ENCODE peak calls at places on chromosomes 5 and 9, in nine cellular contexts. P is neural progenitor cell, V is H1, A is GM23248, F is K562, E is mammary epithelial cell, Z is fibroblast of lung, I is astrocyte, B is hepatocyte. S is an unnamed sample. For H3K9me3, the result is how much of the 10 kb centered on the place peaks cover.

GRCh38 chr5:169950333-169950732 is 30.0 kb downstream of the INSYN2B start:
- DNase-seq in A (no peak), F (no peak), E (no peak), B (no peak), Z (no peak), P (no peak), V (no peak), I (no peak), S (no peak)

GRCh38 chr9:132042324-132042723 is 37.3 kb downstream of the MED27 start:
- DNase-seq in P (no peak), Z (peak), V (no peak), I (peak), F (peak), E (peak), A (peak), B (no peak), S (peak)

GRCh38 chr9:107039546-107039945 is 176.6 kb downstream of the ZNF462 start:
- DNase-seq in V (no peak), A (peak), I (peak), F (no peak), P (no peak), E (peak), B (no peak), Z (peak), S (peak)

GRCh38 chr5:145101246-145101645 is 733.9 kb downstream of the PRELID2 start:
- DNase-seq in P (peak), F (no peak), Z (no peak), I (no peak), B (peak), E (no peak), V (no peak), A (peak), S (peak)

GRCh38 chr5:63894690-63895089 is 67.6 kb downstream of the HTR1A start:
- DNase-seq in A (no peak), Z (no peak), V (no peak), B (no peak), F (no peak), I (no peak), E (no peak), P (no peak), S (no peak)

GRCh38 chr5:177426566-177427210 is at the start of gene GRK6:
- DNase-seq in P (no peak), A (peak), Z (no peak), I (no peak), E (peak), V (no peak), F (peak), B (peak), S (peak)

GRCh38 chr9:93918071-93918470 is 37.1 kb downstream of the BARX1 start:
- DNase-seq in A (no peak), B (no peak), Z (no peak), E (no peak), F (no peak), I (no peak), P (no peak), V (no peak), S (no peak)

GRCh38 chr9:70852711-70853240 is 268.6 kb downstream of the TRPM3 start:
- DNase-seq in F (no peak), P (no peak), A (no peak), I (no peak), Z (no peak), B (no peak), E (no peak), V (no peak), S (no peak)

GRCh38 chr5:123089971-123090640 is 1.1 kb downstream of the PRDM6 start:
- DNase-seq in Z (peak), V (no peak), I (no peak), F (peak), A (peak), B (peak), P (peak), E (no peak), S (no peak)

GRCh38 chr9:132989014-132989310 is 10.5 kb downstream of the GFI1B start:
- DNase-seq in F (no peak), A (no peak), I (no peak), P (no peak), E (no peak), Z (no peak), B (no peak), V (no peak), S (no peak)

GRCh38 chr5:77390795-77391194 is 101.3 kb downstream of the WDR41 start:
- DNase-seq in V (no peak), B (no peak), P (no peak), F (no peak), I (peak), E (peak), A (peak), Z (peak), S (no peak)

GRCh38 chr5:127425868-127426267 is 91.6 kb upstream of the PRRC1 start:
- DNase-seq in P (no peak), F (no peak), E (no peak), V (no peak), Z (no peak), A (no peak), B (no peak), I (no peak), S (no peak)

GRCh38 chr9:75683591-75683990 is 206.9 kb upstream of the PCSK5 start:
- DNase-seq in Z (peak), V (no peak), I (peak), A (no peak), P (no peak), F (no peak), E (peak), B (no peak), S (no peak)

GRCh38 chr5:81856948-81857928 is 106.3 kb upstream of the SSBP2 start:
- DNase-seq in F (peak), V (no peak), A (peak), I (no peak), P (peak), Z (peak), E (peak), B (peak), S (peak)

GRCh38 chr5:122029818-122030217 is 48.2 kb downstream of the LOX start:
- DNase-seq in B (no peak), F (no peak), P (no peak), I (no peak), Z (no peak), E (no peak), V (no peak), A (no peak), S (no peak)

GRCh38 chr9:133545494-133546286 is 11.2 kb downstream of the ADAMTSL2 start:
- DNase-seq in B (no peak), Z (no peak), A (no peak), I (no peak), V (no peak), F (no peak), P (no peak), E (no peak), S (no peak)

GRCh38 chr9:16316911-16317817 is 553.3 kb downstream of the BNC2 start:
- DNase-seq in Z (no peak), V (no peak), P (no peak), E (no peak), I (no peak), B (no peak), A (no peak), F (no peak), S (no peak)

GRCh38 chr9:78122631-78123030 is 91.0 kb upstream of the GNAQ start:
- DNase-seq in B (no peak), E (peak), A (peak), F (peak), V (no peak), P (no peak), Z (peak), I (no peak), S (no peak)

GRCh38 chr5:158170060-158170459 is 311.1 kb upstream of the CLINT1 start:
- DNase-seq in I (no peak), A (no peak), E (no peak), V (no peak), F (no peak), P (no peak), B (peak), Z (no peak), S (no peak)

GRCh38 chr9:93171261-93171660 is 12.7 kb upstream of the WNK2 start:
- DNase-seq in P (no peak), A (no peak), Z (no peak), E (no peak), V (no peak), I (no peak), B (no peak), F (peak), S (no peak)

GRCh38 chr5:113232667-113233066 is 202.1 kb downstream of the TSSK1B start:
- DNase-seq in A (peak), I (peak), E (no peak), F (no peak), V (no peak), B (no peak), P (no peak), Z (peak), S (no peak)

GRCh38 chr9:130041648-130042405 is 1.2 kb downstream of the FNBP1 start:
- DNase-seq in P (peak), E (peak), V (no peak), I (no peak), F (no peak), Z (peak), A (peak), B (peak), S (no peak)

GRCh38 chr5:158847772-158848171 is 251.9 kb downstream of the EBF1 start:
- DNase-seq in Z (no peak), E (no peak), I (no peak), B (no peak), A (no peak), V (no peak), F (no peak), P (no peak), S (no peak)

GRCh38 chr9:112180387-112180881 is 5.3 kb upstream of the SUSD1 start:
- DNase-seq in F (peak), V (no peak), P (no peak), B (peak), Z (peak), A (peak), E (peak), I (peak), S (no peak)

GRCh38 chr9:19138084-19138483 is 10.8 kb upstream of the PLIN2 start:
- DNase-seq in Z (peak), I (peak), A (no peak), P (no peak), F (no peak), B (no peak), E (no peak), V (no peak), S (no peak)

GRCh38 chr9:995776-996175 is 19.3 kb downstream of the DMRT3 start:
- DNase-seq in V (no peak), I (peak), F (no peak), P (no peak), B (no peak), Z (peak), E (peak), A (peak), S (no peak)

GRCh38 chr5:59021837-59022514 is 439.1 kb downstream of the RAB3C start:
- DNase-seq in P (no peak), V (no peak), E (peak), F (no peak), Z (no peak), A (no peak), I (no peak), B (no peak), S (no peak)

GRCh38 chr5:22473865-22474264 is 379.3 kb downstream of the CDH12 start:
- DNase-seq in B (no peak), V (no peak), E (peak), Z (no peak), I (no peak), A (peak), F (no peak), P (no peak), S (no peak)

GRCh38 chr9:34590376-34591090 is 1.0 kb upstream of the CNTFR start:
- DNase-seq in E (no peak), Z (no peak), F (no peak), I (no peak), V (no peak), B (no peak), A (no peak), P (peak), S (peak)

GRCh38 chr9:34594177-34594576 is 4.7 kb upstream of the CNTFR start:
- DNase-seq in Z (no peak), V (no peak), I (no peak), E (no peak), B (no peak), F (no peak), A (no peak), P (no peak), S (no peak)

GRCh38 chr9:34591911-34592866 is 2.7 kb upstream of the CNTFR start:
- DNase-seq in E (no peak), F (no peak), B (no peak), A (no peak), Z (no peak), P (no peak), V (no peak), I (no peak), S (no peak)

GRCh38 chr9:34591091-34591910 is 1.8 kb upstream of the CNTFR start:
- DNase-seq in E (peak), Z (peak), A (peak), I (peak), V (no peak), P (peak), B (peak), F (peak), S (peak)

GRCh38 chr9:34592895-34593601 is 3.5 kb upstream of the CNTFR start:
- DNase-seq in B (peak), V (no peak), A (peak), Z (no peak), I (no peak), E (no peak), P (peak), F (no peak), S (no peak)
- TF ChIP-seq EZH2 in B (no peak), V (peak), A (peak), Z (peak), I (peak), E (peak), P (no peak), F (no peak), S (no peak)

DNA sequence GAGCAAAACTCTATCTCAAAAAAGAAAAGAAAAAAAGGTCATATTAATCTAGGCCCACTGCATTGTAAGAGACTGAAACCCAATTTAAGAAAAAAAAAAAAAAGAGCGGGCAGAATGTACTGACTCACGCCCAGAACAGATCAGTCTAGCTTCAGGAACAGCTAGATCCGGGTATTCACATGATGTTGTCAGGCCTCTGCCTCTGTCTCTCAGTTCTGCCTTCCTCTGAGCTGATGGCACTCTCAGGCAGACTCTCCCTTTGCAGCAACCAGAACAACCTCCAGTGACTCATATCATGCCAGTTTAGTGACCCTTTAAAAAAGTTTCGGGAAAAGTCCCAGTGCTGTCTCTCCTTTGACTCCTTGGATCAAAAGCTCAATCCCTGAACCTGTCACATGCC is 53.0 kb downstream of the NEURL1B start:
- DNase-seq in V (no peak), P (no peak), A (peak), I (no peak), E (peak), Z (no peak), B (no peak), F (no peak), S (no peak)
- H3K27ac ChIP-seq in V (no peak), P (no peak), A (no peak), I (no peak), E (no peak), Z (no peak), B (no peak), F (no peak), S (no peak)

GRCh38 chr5:4053111-4053510 is 457.5 kb downstream of the IRX1 start:
- DNase-seq in P (no peak), B (no peak), Z (no peak), E (no peak), V (no peak), I (no peak), F (no peak), A (no peak), S (no peak)
- H3K9me3 ChIP-seq in P (under half), B (under half), Z (under half), E (under half), V (under half), I (under half), F (under half), A (under half), S (under half)

GRCh38 chr5:1277331-1277730 is 17.5 kb downstream of the TERT start:
- DNase-seq in F (no peak), A (no peak), B (no peak), P (no peak), E (no peak), Z (no peak), V (no peak), I (no peak), S (no peak)
- TF ChIP-seq EZH2 in F (no peak), A (no peak), B (no peak), P (no peak), E (no peak), Z (no peak), V (no peak), I (no peak), S (no peak)

GRCh38 chr9:110157812-110158629 is 49.9 kb downstream of the C9orf152 start:
- DNase-seq in A (no peak), E (no peak), F (no peak), I (no peak), V (no peak), P (no peak), Z (no peak), B (no peak), S (no peak)

GRCh38 chr9:110160685-110161084 is 47.3 kb downstream of the C9orf152 start:
- DNase-seq in F (no peak), E (no peak), I (no peak), B (no peak), Z (no peak), P (no peak), A (no peak), V (no peak), S (no peak)

GRCh38 chr9:110156902-110157301 is 51.1 kb downstream of the C9orf152 start:
- DNase-seq in B (no peak), V (no peak), F (no peak), Z (peak), P (no peak), A (peak), I (peak), E (no peak), S (peak)

GRCh38 chr9:110160163-110160562 is 47.8 kb downstream of the C9orf152 start:
- DNase-seq in V (no peak), A (peak), E (no peak), Z (peak), I (peak), F (no peak), B (no peak), P (no peak), S (no peak)

DNA sequence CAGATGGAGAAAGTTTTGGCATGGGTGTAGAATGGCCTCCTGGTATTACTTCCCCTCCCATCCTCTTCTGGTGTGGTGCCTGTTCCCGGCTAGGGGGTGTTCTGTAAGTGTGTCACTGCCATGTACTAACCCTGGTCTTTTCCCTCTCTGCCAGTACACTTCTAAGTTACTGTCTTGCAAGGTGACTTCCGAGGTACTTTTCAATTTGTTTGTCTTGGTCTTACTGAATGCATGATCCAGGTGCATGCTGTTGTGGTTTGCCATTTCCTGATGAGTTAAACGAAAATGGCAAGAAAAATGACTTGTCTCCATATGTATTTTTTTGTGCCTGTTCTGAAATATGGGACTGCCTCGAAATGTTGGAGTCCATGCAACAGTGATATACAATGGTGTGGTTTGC is 46.0 kb downstream of the C9orf152 start:
- DNase-seq in I (no peak), F (no peak), P (no peak), A (no peak), B (no peak), E (no peak), Z (no peak), V (no peak), S (no peak)
- H3K27ac ChIP-seq in I (no peak), F (no peak), P (no peak), A (no peak), B (no peak), E (no peak), Z (no peak), V (no peak), S (no peak)

GRCh38 chr5:141373673-141374317 is at the start of gene PCDHGA6:
- DNase-seq in A (peak), B (no peak), F (no peak), Z (peak), V (no peak), E (peak), P (no peak), I (peak), S (peak)

GRCh38 chr5:141374627-141375026 is 936 bp downstream of the PCDHGA6 start:
- DNase-seq in E (no peak), B (no peak), V (no peak), A (no peak), P (no peak), F (no peak), Z (no peak), I (no peak), S (no peak)

GRCh38 chr5:141366016-141366896 is 2.3 kb downstream of the PCDHGA5 start:
- DNase-seq in V (no peak), F (no peak), E (no peak), A (no peak), P (no peak), Z (no peak), I (no peak), B (no peak), S (no peak)

GRCh38 chr5:141369994-141370848 is at the start of gene PCDHGB3:
- DNase-seq in Z (peak), A (peak), F (peak), V (no peak), E (peak), B (no peak), P (no peak), I (peak), S (peak)

GRCh38 chr5:141371572-141372475 is 1.8 kb downstream of the PCDHGB3 start:
- DNase-seq in E (no peak), B (no peak), Z (no peak), I (no peak), P (no peak), F (no peak), A (no peak), V (no peak), S (no peak)
- H3K9me3 ChIP-seq in E (under half), B (under half), Z (under half), I (under half), P (under half), F (under half), A (under half), V (half or more), S (under half)

GRCh38 chr9:68708089-68708488 is 3.0 kb downstream of the PIP5K1B start:
- DNase-seq in Z (no peak), B (no peak), P (no peak), A (no peak), I (no peak), F (no peak), V (no peak), E (no peak), S (no peak)

GRCh38 chr9:68706579-68707201 is 1.6 kb downstream of the PIP5K1B start:
- DNase-seq in P (peak), E (no peak), V (no peak), B (no peak), I (no peak), F (no peak), A (no peak), Z (no peak), S (peak)

GRCh38 chr9:68704498-68704803 is 589 bp upstream of the PIP5K1B start:
- DNase-seq in A (no peak), E (no peak), P (no peak), F (no peak), V (no peak), I (no peak), Z (no peak), B (no peak), S (no peak)

GRCh38 chr9:68704804-68705635 is at the start of gene PIP5K1B:
- DNase-seq in V (no peak), I (peak), E (peak), P (peak), B (peak), A (peak), F (peak), Z (peak), S (peak)

GRCh38 chr9:68705636-68706578 is 867 bp downstream of the PIP5K1B start:
- DNase-seq in F (peak), A (no peak), P (peak), I (no peak), V (no peak), Z (peak), E (peak), B (peak), S (peak)
- TF ChIP-seq EZH2 in F (no peak), A (peak), P (peak), I (no peak), V (no peak), Z (no peak), E (peak), B (no peak), S (peak)

GRCh38 chr9:20640331-20641187 is 18.3 kb upstream of the MLLT3 start:
- DNase-seq in B (peak), E (peak), F (no peak), I (peak), P (no peak), A (peak), V (no peak), Z (peak), S (peak)
- H3K27ac ChIP-seq in B (no peak), E (no peak), F (no peak), I (no peak), P (no peak), A (no peak), V (no peak), Z (no peak), S (peak)

GRCh38 chr9:23361096-23361495 is 464.9 kb downstream of the ELAVL2 start:
- DNase-seq in F (no peak), E (no peak), P (no peak), I (no peak), B (no peak), A (no peak), Z (no peak), V (no peak), S (no peak)
- H3K9me3 ChIP-seq in F (under half), E (under half), P (under half), I (under half), B (under half), A (under half), Z (under half), V (under half), S (under half)